ENCODE peak calls at places on chromosomes 6 and 20, in four cellular contexts. One of them, this sample, is unnamed.

GRCh38 chr6:36336779-36337194 is at the start of gene BNIP5:
- DNase-seq in choroid plexus epithelial cell: no peak
- DNase-seq in fibroblast of villous mesenchyme: no peak
- DNase-seq in AG09309: no peak
- DNase-seq in this sample: no peak

GRCh38 chr6:3392930-3393575 is 63.8 kb downstream of the SLC22A23 start:
- DNase-seq in AG09309: no peak
- DNase-seq in fibroblast of villous mesenchyme: no peak
- DNase-seq in choroid plexus epithelial cell: no peak
- DNase-seq in this sample: no peak

GRCh38 chr20:21901470-21902275 is 196.2 kb downstream of the PAX1 start:
- DNase-seq in choroid plexus epithelial cell: no peak
- DNase-seq in fibroblast of villous mesenchyme: no peak
- DNase-seq in AG09309: no peak
- DNase-seq in this sample: no peak

GRCh38 chr20:8540466-8540865 is 408.4 kb downstream of the PLCB1 start:
- DNase-seq in fibroblast of villous mesenchyme: no peak
- DNase-seq in AG09309: no peak
- DNase-seq in choroid plexus epithelial cell: no peak
- DNase-seq in this sample: no peak

GRCh38 chr6:153301602-153302001 is 170.5 kb upstream of the RGS17 start:
- DNase-seq in AG09309: no peak
- DNase-seq in choroid plexus epithelial cell: no peak
- DNase-seq in fibroblast of villous mesenchyme: no peak
- DNase-seq in this sample: peak

GRCh38 chr6:168417158-168417557 is 23.8 kb upstream of the SMOC2 start:
- DNase-seq in fibroblast of villous mesenchyme: no peak
- DNase-seq in choroid plexus epithelial cell: no peak
- DNase-seq in AG09309: no peak
- DNase-seq in this sample: no peak

GRCh38 chr6:144897441-144897921 is 612.3 kb downstream of the UTRN start:
- DNase-seq in AG09309: peak
- DNase-seq in fibroblast of villous mesenchyme: peak
- DNase-seq in choroid plexus epithelial cell: peak
- DNase-seq in this sample: no peak

GRCh38 chr6:26234421-26235239 is 130.4 kb upstream of the BTN3A2 start:
- DNase-seq in AG09309: no peak
- DNase-seq in choroid plexus epithelial cell: peak
- DNase-seq in fibroblast of villous mesenchyme: peak
- DNase-seq in this sample: peak

GRCh38 chr6:140043762-140044378 is 669.4 kb upstream of the CITED2 start:
- DNase-seq in choroid plexus epithelial cell: peak
- DNase-seq in AG09309: no peak
- DNase-seq in fibroblast of villous mesenchyme: peak
- DNase-seq in this sample: no peak

GRCh38 chr20:58054744-58055373 is 173.6 kb downstream of the ANKRD60 start:
- DNase-seq in fibroblast of villous mesenchyme: peak
- DNase-seq in choroid plexus epithelial cell: peak
- DNase-seq in AG09309: no peak
- DNase-seq in this sample: no peak

GRCh38 chr20:24989162-24989561 is 3.4 kb downstream of the APMAP start:
- DNase-seq in choroid plexus epithelial cell: no peak
- DNase-seq in fibroblast of villous mesenchyme: no peak
- DNase-seq in AG09309: no peak
- DNase-seq in this sample: no peak

GRCh38 chr6:127404133-127404532 is 55.1 kb downstream of the KIAA0408 start:
- DNase-seq in fibroblast of villous mesenchyme: no peak
- DNase-seq in AG09309: no peak
- DNase-seq in choroid plexus epithelial cell: no peak
- DNase-seq in this sample: no peak

GRCh38 chr6:141726158-141726557 is 406.6 kb upstream of the GJE1 start:
- DNase-seq in AG09309: no peak
- DNase-seq in fibroblast of villous mesenchyme: peak
- DNase-seq in choroid plexus epithelial cell: no peak
- DNase-seq in this sample: no peak

GRCh38 chr20:53402233-53403005 is 191.2 kb downstream of the ZNF217 start:
- DNase-seq in choroid plexus epithelial cell: no peak
- DNase-seq in fibroblast of villous mesenchyme: no peak
- DNase-seq in AG09309: no peak
- DNase-seq in this sample: no peak

GRCh38 chr20:53395188-53395923 is 198.3 kb downstream of the ZNF217 start:
- DNase-seq in AG09309: no peak
- DNase-seq in fibroblast of villous mesenchyme: no peak
- DNase-seq in choroid plexus epithelial cell: no peak
- DNase-seq in this sample: no peak

GRCh38 chr20:53403029-53403428 is 190.6 kb downstream of the ZNF217 start:
- DNase-seq in choroid plexus epithelial cell: no peak
- DNase-seq in fibroblast of villous mesenchyme: no peak
- DNase-seq in AG09309: no peak
- DNase-seq in this sample: no peak

GRCh38 chr20:53399131-53399530 is 194.5 kb downstream of the ZNF217 start:
- DNase-seq in AG09309: no peak
- DNase-seq in choroid plexus epithelial cell: no peak
- DNase-seq in fibroblast of villous mesenchyme: no peak
- DNase-seq in this sample: no peak

DNA sequence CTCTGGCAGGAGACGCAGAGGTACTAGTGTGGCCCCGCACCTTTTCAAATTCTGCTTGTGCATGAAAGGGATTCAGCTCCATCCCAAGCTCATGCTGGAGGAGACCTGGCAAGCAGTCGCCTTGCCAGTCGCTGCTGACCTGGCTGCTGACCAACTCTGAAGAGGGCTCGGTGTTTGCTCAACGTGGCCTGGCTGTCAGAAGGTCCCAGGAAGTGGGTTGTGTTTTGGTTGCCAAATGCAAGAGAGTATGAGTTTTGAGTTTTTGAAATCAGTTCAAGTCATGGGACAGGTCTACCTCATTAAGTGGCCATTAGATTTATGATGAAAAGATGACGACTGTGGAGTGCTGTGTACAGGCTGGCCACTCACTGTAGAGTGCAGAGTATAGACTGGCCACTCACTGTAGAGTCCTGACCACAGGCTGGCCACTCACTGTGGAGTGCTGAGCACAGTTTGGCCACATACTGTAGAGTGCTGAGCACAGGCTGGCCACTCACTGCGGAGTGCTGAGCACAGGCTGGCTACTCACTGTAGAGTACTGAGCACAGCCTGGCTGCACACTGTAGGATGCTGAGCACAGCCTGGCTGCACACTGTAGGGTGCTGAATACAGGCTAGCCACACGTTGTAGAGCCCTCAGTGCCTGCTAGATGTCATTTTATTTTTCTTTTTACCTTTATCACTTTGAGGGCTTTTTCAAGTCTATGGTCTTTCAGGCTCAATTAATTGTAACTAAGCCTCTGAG is 193.9 kb downstream of the ZNF217 start:
- DNase-seq in choroid plexus epithelial cell: no peak
- DNase-seq in AG09309: no peak
- DNase-seq in fibroblast of villous mesenchyme: no peak
- DNase-seq in this sample: no peak
- TF ChIP-seq CTCF in choroid plexus epithelial cell: no peak
- TF ChIP-seq CTCF in AG09309: no peak
- TF ChIP-seq CTCF in fibroblast of villous mesenchyme: no peak
- TF ChIP-seq CTCF in this sample: no peak

GRCh38 chr6:14170128-14170527 is 52.6 kb downstream of the CD83 start:
- DNase-seq in choroid plexus epithelial cell: no peak
- DNase-seq in AG09309: no peak
- DNase-seq in fibroblast of villous mesenchyme: no peak
- DNase-seq in this sample: no peak

GRCh38 chr6:14166821-14167220 is 49.2 kb downstream of the CD83 start:
- DNase-seq in choroid plexus epithelial cell: no peak
- DNase-seq in AG09309: no peak
- DNase-seq in fibroblast of villous mesenchyme: no peak
- DNase-seq in this sample: no peak

DNA sequence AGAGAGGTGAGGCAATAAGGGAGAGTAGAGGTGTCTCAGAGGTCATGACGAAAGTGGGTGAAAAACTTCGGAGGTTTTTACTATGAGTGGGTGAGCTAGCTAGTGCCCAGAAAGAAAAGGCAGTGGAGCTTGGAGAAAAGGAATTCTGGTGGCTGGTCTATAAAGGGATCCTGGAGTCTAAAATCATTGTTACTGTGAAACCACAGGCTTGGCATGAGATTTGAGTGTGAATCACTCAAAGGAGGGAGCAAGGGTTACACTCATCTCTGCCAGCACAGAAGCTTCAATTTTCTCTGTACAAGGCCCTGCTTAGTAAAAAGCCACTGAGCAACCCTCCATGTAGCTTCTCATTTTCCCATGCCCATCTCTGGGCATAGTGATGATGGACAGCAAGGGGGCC is 47.5 kb downstream of the CD83 start:
- DNase-seq in AG09309: peak
- DNase-seq in fibroblast of villous mesenchyme: peak
- DNase-seq in choroid plexus epithelial cell: peak
- DNase-seq in this sample: no peak
- TF ChIP-seq CTCF in AG09309: no peak
- TF ChIP-seq CTCF in fibroblast of villous mesenchyme: no peak
- TF ChIP-seq CTCF in choroid plexus epithelial cell: no peak
- TF ChIP-seq CTCF in this sample: no peak

DNA sequence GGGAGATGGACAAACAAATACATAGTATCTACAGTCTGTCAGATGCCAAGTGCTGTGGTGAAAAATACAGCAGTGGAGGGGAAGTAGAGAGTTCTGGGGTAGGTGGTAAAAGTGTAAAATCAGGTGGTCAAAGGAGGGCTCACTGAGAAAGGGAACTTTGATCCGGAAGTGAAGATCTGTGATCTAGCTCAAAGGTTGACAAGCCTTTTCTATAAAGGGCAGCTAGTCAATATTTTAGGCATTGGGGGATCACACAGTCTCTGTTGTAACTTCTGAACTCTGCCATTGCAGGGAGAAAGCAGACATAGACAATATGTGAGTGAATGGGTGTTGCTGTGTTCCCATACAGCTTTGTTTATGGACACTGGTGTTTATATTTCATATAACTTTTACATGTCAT is 38.6 kb downstream of the SH3BGRL2 start:
- DNase-seq in AG09309: no peak
- DNase-seq in fibroblast of villous mesenchyme: no peak
- DNase-seq in choroid plexus epithelial cell: no peak
- DNase-seq in this sample: no peak
- TF ChIP-seq CTCF in AG09309: no peak
- TF ChIP-seq CTCF in fibroblast of villous mesenchyme: no peak
- TF ChIP-seq CTCF in choroid plexus epithelial cell: no peak
- TF ChIP-seq CTCF in this sample: no peak

DNA sequence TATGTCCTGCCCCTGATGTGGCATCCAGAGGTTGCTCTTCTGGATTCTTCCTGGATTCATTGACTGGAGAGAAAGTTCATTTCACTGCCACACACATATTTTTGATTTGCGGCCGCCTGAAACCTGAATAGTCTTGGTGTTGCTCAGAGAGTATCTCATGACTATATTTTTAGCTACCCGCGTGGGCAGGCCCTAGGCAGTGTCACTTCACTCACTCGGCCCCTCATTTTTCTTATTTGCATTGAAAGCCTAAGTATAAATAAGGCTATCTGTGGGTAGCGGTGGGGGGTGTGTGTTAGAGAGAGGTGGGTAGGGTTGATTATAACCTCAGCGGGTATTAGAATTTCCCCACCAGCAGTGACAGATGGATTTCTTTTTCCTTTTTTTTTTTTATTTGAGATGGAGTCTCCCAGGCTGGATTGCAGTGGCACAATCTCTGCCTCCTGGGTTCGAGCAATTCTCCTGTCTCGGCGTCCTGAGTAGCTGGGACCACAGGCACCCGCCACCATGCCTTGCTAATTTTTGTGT is 113.5 kb downstream of the JARID2 start:
- DNase-seq in choroid plexus epithelial cell: no peak
- DNase-seq in AG09309: no peak
- DNase-seq in fibroblast of villous mesenchyme: no peak
- DNase-seq in this sample: no peak
- TF ChIP-seq CTCF in choroid plexus epithelial cell: no peak
- TF ChIP-seq CTCF in AG09309: no peak
- TF ChIP-seq CTCF in fibroblast of villous mesenchyme: no peak
- TF ChIP-seq CTCF in this sample: no peak

DNA sequence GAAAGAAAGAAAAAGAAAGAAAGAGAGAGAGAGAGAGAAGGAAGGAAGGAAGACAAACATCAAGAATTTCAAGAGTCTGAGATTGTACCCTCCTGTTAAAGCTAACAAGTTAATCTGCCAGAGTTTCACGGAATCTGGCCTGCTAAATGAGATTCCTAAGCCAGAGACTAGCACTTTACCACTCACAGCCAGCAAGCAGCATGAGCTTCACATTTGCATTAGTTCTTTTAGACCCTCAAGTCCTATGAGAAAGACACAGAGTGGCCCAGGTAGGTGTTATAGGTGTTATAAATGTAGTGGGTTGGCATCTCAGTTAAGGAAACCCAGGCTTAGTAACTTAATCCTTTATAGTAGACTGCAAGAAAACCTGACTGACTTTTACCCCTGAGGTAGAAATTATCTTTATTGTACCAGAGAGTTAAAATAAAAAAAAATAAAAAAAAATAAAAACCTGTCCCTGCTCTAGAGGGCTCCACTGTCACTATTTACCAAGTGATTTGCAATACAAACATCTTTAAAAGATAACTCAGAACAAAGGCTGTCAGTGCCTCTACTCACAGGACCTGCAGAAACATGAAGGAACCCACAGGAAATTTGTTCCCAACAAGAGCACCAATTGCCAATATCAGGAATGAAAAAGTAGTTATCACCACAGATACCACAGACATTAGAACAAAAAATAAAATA is 9.7 kb upstream of the IBTK start:
- DNase-seq in choroid plexus epithelial cell: no peak
- DNase-seq in fibroblast of villous mesenchyme: no peak
- DNase-seq in AG09309: no peak
- DNase-seq in this sample: no peak
- TF ChIP-seq CTCF in choroid plexus epithelial cell: peak
- TF ChIP-seq CTCF in fibroblast of villous mesenchyme: no peak
- TF ChIP-seq CTCF in AG09309: peak
- TF ChIP-seq CTCF in this sample: no peak

This sample was measured in nephron progenitor cell.